ENCODE peak calls at places on chromosomes 3 and 15, in four cellular contexts. One of them, this sample, is unnamed.

GRCh38 chr3:138365991-138366759 is 17.8 kb downstream of the MRAS start:
- DNase-seq in HL-60: no peak
- DNase-seq in K562: no peak
- DNase-seq in GM12878: no peak
- DNase-seq in this sample: no peak

GRCh38 chr3:184574552-184575430 is 13.2 kb downstream of the EPHB3 start:
- DNase-seq in HL-60: no peak
- DNase-seq in K562: no peak
- DNase-seq in GM12878: no peak
- DNase-seq in this sample: no peak

GRCh38 chr3:80688814-80689213 is 921.0 kb upstream of the ROBO1 start:
- DNase-seq in HL-60: no peak
- DNase-seq in K562: no peak
- DNase-seq in GM12878: no peak
- DNase-seq in this sample: no peak

GRCh38 chr15:80152896-80153876 is at the start of gene FAH:
- DNase-seq in HL-60: peak
- DNase-seq in K562: no peak
- DNase-seq in GM12878: no peak
- DNase-seq in this sample: no peak

GRCh38 chr3:186493507-186493906 is 50.7 kb downstream of the CRYGS start:
- DNase-seq in HL-60: no peak
- DNase-seq in K562: no peak
- DNase-seq in GM12878: no peak
- DNase-seq in this sample: no peak

GRCh38 chr15:78841307-78841706 is 30.0 kb upstream of the ADAMTS7 start:
- DNase-seq in HL-60: no peak
- DNase-seq in K562: no peak
- DNase-seq in GM12878: no peak
- DNase-seq in this sample: no peak

GRCh38 chr3:112579697-112580096 is 17.9 kb downstream of the SLC35A5 start:
- DNase-seq in HL-60: no peak
- DNase-seq in K562: no peak
- DNase-seq in GM12878: no peak
- DNase-seq in this sample: no peak

GRCh38 chr15:81740402-81740801 is 305.4 kb downstream of the MEX3B start:
- DNase-seq in HL-60: no peak
- DNase-seq in K562: no peak
- DNase-seq in GM12878: no peak
- DNase-seq in this sample: no peak

GRCh38 chr15:90934256-90934948 is 683 bp upstream of the UNC45A start:
- DNase-seq in HL-60: peak
- DNase-seq in K562: peak
- DNase-seq in GM12878: peak
- DNase-seq in this sample: peak

GRCh38 chr15:32698773-32699390 is 18.9 kb upstream of the GREM1 start:
- DNase-seq in HL-60: no peak
- DNase-seq in K562: no peak
- DNase-seq in GM12878: no peak
- DNase-seq in this sample: no peak

GRCh38 chr3:32401541-32402052 is 9.9 kb downstream of the CMTM7 start:
- DNase-seq in HL-60: no peak
- DNase-seq in K562: no peak
- DNase-seq in GM12878: no peak
- DNase-seq in this sample: peak

GRCh38 chr3:177424541-177424940 is 227.3 kb upstream of the TBL1XR1 start:
- DNase-seq in HL-60: no peak
- DNase-seq in K562: no peak
- DNase-seq in GM12878: no peak
- DNase-seq in this sample: no peak

GRCh38 chr3:177421176-177421782 is 224.0 kb upstream of the TBL1XR1 start:
- DNase-seq in HL-60: no peak
- DNase-seq in K562: no peak
- DNase-seq in GM12878: no peak
- DNase-seq in this sample: no peak

GRCh38 chr3:177418787-177419186 is 221.5 kb upstream of the TBL1XR1 start:
- DNase-seq in HL-60: no peak
- DNase-seq in K562: no peak
- DNase-seq in GM12878: no peak
- DNase-seq in this sample: no peak

GRCh38 chr3:177419904-177420601 is 222.8 kb upstream of the TBL1XR1 start:
- DNase-seq in HL-60: no peak
- DNase-seq in K562: no peak
- DNase-seq in GM12878: no peak
- DNase-seq in this sample: no peak

GRCh38 chr3:177420643-177421042 is 223.4 kb upstream of the TBL1XR1 start:
- DNase-seq in HL-60: no peak
- DNase-seq in K562: no peak
- DNase-seq in GM12878: no peak
- DNase-seq in this sample: no peak
- TF ChIP-seq SPI1 in HL-60: no peak
- TF ChIP-seq SPI1 in K562: no peak
- TF ChIP-seq SPI1 in GM12878: no peak
- TF ChIP-seq SPI1 in this sample: no peak

GRCh38 chr15:66231421-66232266 is 21.9 kb downstream of the MEGF11 start:
- DNase-seq in HL-60: no peak
- DNase-seq in K562: no peak
- DNase-seq in GM12878: no peak
- DNase-seq in this sample: no peak

GRCh38 chr15:66232267-66232625 is 21.3 kb downstream of the MEGF11 start:
- DNase-seq in HL-60: no peak
- DNase-seq in K562: no peak
- DNase-seq in GM12878: no peak
- DNase-seq in this sample: no peak

GRCh38 chr15:66234798-66235197 is 18.8 kb downstream of the MEGF11 start:
- DNase-seq in HL-60: no peak
- DNase-seq in K562: no peak
- DNase-seq in GM12878: no peak
- DNase-seq in this sample: no peak

GRCh38 chr15:66235866-66236265 is 17.7 kb downstream of the MEGF11 start:
- DNase-seq in HL-60: no peak
- DNase-seq in K562: no peak
- DNase-seq in GM12878: no peak
- DNase-seq in this sample: no peak

DNA sequence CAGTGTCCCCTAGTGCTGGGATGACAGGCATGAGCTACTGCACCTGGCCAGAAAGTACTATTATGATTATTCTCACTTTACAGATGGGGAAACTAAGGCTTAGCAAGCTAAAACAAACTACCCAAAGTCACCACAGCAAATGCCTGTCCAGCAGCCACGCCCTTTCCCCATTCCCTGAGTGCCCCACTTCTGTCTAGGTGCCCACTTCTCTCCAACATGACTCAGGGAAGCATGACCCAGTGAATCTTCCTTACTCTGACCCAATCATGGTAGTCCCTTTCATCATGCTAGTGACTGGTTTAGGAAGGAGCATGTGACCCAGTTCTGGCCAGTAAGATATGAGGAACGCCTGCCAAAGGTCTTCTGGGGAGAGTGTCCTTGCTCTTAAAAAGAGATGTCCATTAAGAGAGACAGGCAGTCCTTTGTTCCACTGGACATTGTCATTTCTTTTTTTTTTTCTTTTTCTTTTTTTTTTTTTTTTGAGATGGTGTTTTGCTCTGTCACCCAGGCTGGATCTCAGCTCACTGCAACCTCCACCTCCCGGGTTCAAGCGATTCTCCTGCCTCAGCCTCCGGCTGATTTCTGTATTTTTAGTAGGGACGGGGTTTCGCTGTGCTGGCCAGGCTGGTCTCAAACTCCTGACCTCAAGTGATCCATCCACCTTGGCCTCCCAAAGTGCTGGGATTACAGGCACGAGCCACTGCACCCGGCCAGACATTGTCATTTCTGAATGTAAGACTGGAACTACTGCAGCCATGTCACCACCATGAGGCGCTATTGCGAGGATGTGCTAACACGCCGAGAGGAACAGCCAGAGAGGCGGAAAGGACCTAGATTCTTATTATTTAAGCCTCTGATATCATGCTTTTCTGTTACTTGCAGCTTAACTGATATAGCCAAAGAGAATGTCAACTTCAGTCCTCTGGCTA is 19.8 kb downstream of the MEGF11 start:
- DNase-seq in HL-60: no peak
- DNase-seq in K562: peak
- DNase-seq in GM12878: no peak
- DNase-seq in this sample: no peak
- TF ChIP-seq SPI1 in HL-60: no peak
- TF ChIP-seq SPI1 in K562: no peak
- TF ChIP-seq SPI1 in GM12878: no peak
- TF ChIP-seq SPI1 in this sample: no peak

GRCh38 chr15:34582461-34583357 is 742 bp downstream of the GOLGA8B start:
- DNase-seq in HL-60: peak
- DNase-seq in K562: peak
- DNase-seq in GM12878: no peak
- DNase-seq in this sample: peak
- TF ChIP-seq SPI1 in HL-60: no peak
- TF ChIP-seq SPI1 in K562: no peak
- TF ChIP-seq SPI1 in GM12878: no peak
- TF ChIP-seq SPI1 in this sample: no peak

DNA sequence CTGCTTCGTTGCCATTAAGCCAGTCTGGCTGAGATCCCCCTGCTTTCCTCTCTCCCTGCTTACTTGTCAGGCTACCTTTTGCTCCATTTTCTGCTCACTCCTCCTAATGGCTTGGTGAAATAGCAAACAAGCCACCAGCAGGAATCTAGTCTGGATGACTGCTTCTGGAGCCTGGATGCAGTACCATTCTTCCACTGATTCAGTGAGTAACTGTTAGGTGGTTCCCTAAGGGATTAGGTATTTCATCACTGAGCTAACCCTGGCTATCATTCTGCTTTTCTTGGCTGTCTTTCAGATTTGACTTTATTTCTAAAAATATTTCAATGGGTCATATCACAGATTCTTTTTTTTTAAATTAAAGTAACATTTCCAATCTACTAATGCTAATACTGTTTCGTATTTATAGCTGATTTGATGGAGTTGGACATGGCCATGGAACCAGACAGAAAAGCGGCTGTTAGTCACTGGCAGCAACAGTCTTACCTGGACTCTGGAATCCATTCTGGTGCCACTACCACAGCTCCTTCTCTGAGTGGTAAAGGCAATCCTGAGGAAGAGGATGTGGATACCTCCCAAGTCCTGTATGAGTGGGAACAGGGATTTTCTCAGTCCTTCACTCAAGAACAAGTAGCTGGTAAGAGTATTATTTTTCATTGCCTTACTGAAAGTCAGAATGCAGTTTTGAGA is 25.0 kb downstream of the CTNNB1 start:
- DNase-seq in HL-60: no peak
- DNase-seq in K562: no peak
- DNase-seq in GM12878: no peak
- DNase-seq in this sample: no peak
- TF ChIP-seq SPI1 in HL-60: no peak
- TF ChIP-seq SPI1 in K562: no peak
- TF ChIP-seq SPI1 in GM12878: no peak
- TF ChIP-seq SPI1 in this sample: no peak

GRCh38 chr3:99578339-99578970 is 59.9 kb upstream of the COL8A1 start:
- DNase-seq in HL-60: no peak
- DNase-seq in K562: no peak
- DNase-seq in GM12878: no peak
- DNase-seq in this sample: no peak
- TF ChIP-seq SPI1 in HL-60: no peak
- TF ChIP-seq SPI1 in K562: no peak
- TF ChIP-seq SPI1 in GM12878: no peak
- TF ChIP-seq SPI1 in this sample: no peak

DNA sequence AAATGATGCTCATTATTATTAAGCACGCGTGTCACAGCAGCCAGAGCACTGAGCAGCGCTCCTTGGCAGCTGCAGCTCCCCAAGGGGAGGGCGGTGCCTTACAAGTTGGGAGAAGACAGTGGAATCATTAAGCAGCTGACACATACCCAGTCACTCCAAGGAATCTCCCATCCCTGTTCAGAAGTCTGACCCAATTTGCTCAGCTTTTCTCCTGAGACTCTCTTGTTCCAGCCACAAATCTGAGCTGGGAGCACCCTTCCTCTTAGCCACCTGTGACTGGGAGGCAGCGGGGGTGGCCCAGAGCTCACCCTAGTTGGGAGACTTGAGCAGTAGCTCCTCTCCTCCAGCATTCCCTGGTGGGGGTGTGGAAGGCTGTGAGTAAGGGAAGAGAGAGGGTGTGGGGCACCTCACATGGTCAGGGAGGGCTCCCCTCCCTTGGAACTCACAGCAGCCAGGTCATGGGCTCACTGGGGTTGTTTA is 64.3 kb downstream of the DUT start:
- DNase-seq in HL-60: no peak
- DNase-seq in K562: no peak
- DNase-seq in GM12878: no peak
- DNase-seq in this sample: no peak
- TF ChIP-seq SPI1 in HL-60: no peak
- TF ChIP-seq SPI1 in K562: no peak
- TF ChIP-seq SPI1 in GM12878: no peak
- TF ChIP-seq SPI1 in this sample: no peak

This sample was measured in GM12891.